ENCODE peak calls at places on chromosomes 1 and 21, in six cellular contexts. M is cardiac muscle cell, K is endothelial cell of umbilical vein, B is thoracic aorta, D is ovary, I is lower lobe of right lung. C is an unnamed sample.
A peak's percentile ranks its signal among the peaks of the same experiment; 100 is the strongest.

GRCh38 chr1:89295187-89295586 is 22.5 kb upstream of the GBP5 start:
- DNase-seq in I (no peak), D (no peak), K (no peak), B (no peak), M (no peak), C (no peak)

GRCh38 chr1:241612533-241613505 is 27.4 kb downstream of the CHML start:
- DNase-seq in D (no peak), B (no peak), I (no peak), M (peak; percentile 85), K (peak; percentile 73), C (no peak)

GRCh38 chr1:182588460-182589396 is at the start of gene RNASEL:
- DNase-seq in M (peak; percentile 82), D (peak; percentile 81), I (peak; percentile 85), B (no peak), K (peak; percentile 53), C (peak; percentile 68)

GRCh38 chr1:173202430-173203145 is 4.5 kb downstream of the TNFSF4 start:
- DNase-seq in I (no peak), D (no peak), B (no peak), K (peak; percentile 90), M (peak; percentile 90), C (no peak)

GRCh38 chr1:233613252-233614172 is at the start of gene KCNK1:
- DNase-seq in I (peak; percentile 87), K (peak; percentile 29), M (peak; percentile 94), B (peak; percentile 15), D (peak; percentile 84), C (peak; percentile 59)

GRCh38 chr1:228944991-228945390 is 209.7 kb downstream of the RHOU start:
- DNase-seq in D (no peak), M (peak; percentile 75), I (no peak), B (no peak), K (peak; percentile 12), C (no peak)

GRCh38 chr1:109927908-109928307 is 17.3 kb downstream of the CSF1 start:
- DNase-seq in K (peak; percentile 62), B (peak; percentile 47), M (peak; percentile 98), D (peak; percentile 88), I (no peak), C (peak; percentile 89)

GRCh38 chr1:63773815-63774616 is at the start of gene ROR1:
- DNase-seq in M (peak; percentile 87), D (peak; percentile 85), K (peak; percentile 86), B (peak; percentile 73), I (peak; percentile 89), C (peak; percentile 88)

GRCh38 chr1:20732071-20732587 is 374 bp downstream of the SH2D5 start:
- DNase-seq in D (peak; percentile 59), K (peak; percentile 46), B (no peak), I (no peak), M (peak; percentile 56), C (no peak)

GRCh38 chr1:37999434-38000232 is 5.7 kb downstream of the FHL3 start:
- DNase-seq in I (peak; percentile 60), K (peak; percentile 86), B (no peak), D (peak; percentile 66), M (peak; percentile 84), C (peak; percentile 57)

GRCh38 chr1:223106856-223107255 is 36.2 kb downstream of the TLR5 start:
- DNase-seq in K (peak; percentile 56), M (peak; percentile 71), B (no peak), D (no peak), I (no peak), C (peak; percentile 19)

GRCh38 chr1:46246548-46247432 is 773 bp upstream of the RAD54L start:
- DNase-seq in D (peak; percentile 70), B (peak; percentile 9), I (peak; percentile 76), M (peak; percentile 69), K (no peak), C (no peak)

GRCh38 chr1:44568128-44568900 is 106.0 kb downstream of the TMEM53 start:
- DNase-seq in D (no peak), I (no peak), K (no peak), M (no peak), B (no peak), C (no peak)

GRCh38 chr1:223748773-223749733 is 36.7 kb downstream of the CAPN2 start:
- DNase-seq in K (peak; percentile 62), B (no peak), D (peak; percentile 74), I (peak; percentile 83), M (peak; percentile 73), C (peak; percentile 75)

GRCh38 chr1:151982300-151983005 is 11.2 kb downstream of the S100A10 start:
- DNase-seq in B (no peak), K (no peak), D (no peak), M (no peak), I (no peak), C (no peak)

GRCh38 chr21:43027846-43028731 is 47.5 kb downstream of the CBS start:
- DNase-seq in B (no peak), M (no peak), K (no peak), D (no peak), I (no peak), C (no peak)

GRCh38 chr1:208029381-208030319 is 118.7 kb upstream of the CD34 start:
- DNase-seq in D (no peak), I (no peak), B (no peak), K (peak; percentile 86), M (peak; percentile 83), C (peak; percentile 44)

GRCh38 chr1:19333587-19334354 is 21.6 kb downstream of the SLC66A1 start:
- DNase-seq in K (no peak), B (no peak), I (no peak), M (no peak), D (no peak), C (no peak)

GRCh38 chr1:217590598-217590997 is 40.3 kb downstream of the GPATCH2 start:
- DNase-seq in I (no peak), B (no peak), D (no peak), K (no peak), M (no peak), C (no peak)

GRCh38 chr1:8516793-8517556 is 199.1 kb downstream of the SLC45A1 start:
- DNase-seq in M (no peak), D (no peak), I (no peak), B (no peak), K (no peak), C (no peak)

GRCh38 chr1:222582099-222582774 is 7.5 kb downstream of the TAF1A start:
- DNase-seq in B (no peak), I (no peak), D (no peak), K (peak; percentile 58), M (peak; percentile 4), C (no peak)

GRCh38 chr1:238772321-238772720 is 614.0 kb upstream of the CHRM3 start:
- DNase-seq in M (no peak), D (no peak), K (no peak), I (no peak), B (no peak), C (no peak)

GRCh38 chr1:54640361-54640760 is 1.2 kb upstream of the MROH7 start:
- DNase-seq in I (no peak), K (no peak), B (no peak), D (no peak), M (no peak), C (no peak)

GRCh38 chr1:239795289-239795688 is 296.4 kb upstream of the FMN2 start:
- DNase-seq in D (no peak), I (no peak), K (no peak), B (no peak), M (no peak), C (no peak)

DNA sequence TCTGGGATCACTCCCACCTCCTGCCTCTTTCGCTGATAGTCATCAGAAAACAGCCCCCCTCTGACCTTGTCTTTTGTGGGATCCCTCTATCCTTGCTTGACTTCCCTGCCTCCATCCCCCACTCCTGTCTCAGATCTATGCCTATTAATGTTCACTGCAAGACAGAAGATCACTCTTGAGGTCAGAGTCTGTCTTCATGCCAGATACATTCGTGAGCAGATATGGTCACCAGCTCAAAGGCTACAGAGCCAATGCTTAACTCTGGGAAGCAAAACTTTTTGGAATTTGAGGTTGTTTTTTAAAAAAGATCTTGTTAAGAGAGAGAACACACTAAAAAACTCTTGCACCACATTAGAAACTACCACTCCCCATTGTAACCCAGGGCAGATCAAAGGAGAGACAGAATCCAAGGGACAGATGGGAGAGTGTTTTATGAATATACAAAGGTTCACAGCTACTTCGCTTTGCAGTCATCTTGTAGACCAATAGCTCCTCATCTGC is 17.1 kb upstream of the A3GALT2 start:
- DNase-seq in I (no peak), M (peak; percentile 82), B (no peak), D (no peak), K (no peak), C (no peak)
- H3K4me1 ChIP-seq in I (peaks cover 97% of the 10 kb centered on the region), M (peaks cover 52% of the 10 kb centered on the region), B (peaks cover 96% of the 10 kb centered on the region), D (peaks cover 45% of the 10 kb centered on the region), K (peaks cover 64% of the 10 kb centered on the region), C (peaks cover 99% of the 10 kb centered on the region)

DNA sequence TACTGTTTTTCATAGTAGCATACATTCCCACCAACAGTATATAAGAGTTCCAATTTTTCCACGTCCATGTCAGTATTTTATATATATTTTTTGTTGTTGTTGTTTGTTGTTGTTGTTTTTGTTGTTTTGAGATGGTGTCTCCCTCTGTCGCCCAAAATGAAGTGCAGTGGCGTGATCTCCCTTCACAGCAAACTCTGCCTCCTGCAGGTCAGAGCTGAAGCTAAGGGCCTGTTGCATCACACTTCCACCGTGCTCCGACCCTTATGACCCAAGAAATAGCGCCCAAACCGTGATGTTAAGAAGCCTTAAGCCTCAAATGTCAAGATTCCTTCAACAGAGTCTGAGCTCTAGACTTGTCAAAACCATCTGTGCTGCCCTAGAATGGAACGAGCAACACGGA is 2032.3 kb downstream of the MRPL39 start:
- DNase-seq in D (no peak), K (no peak), I (no peak), B (no peak), M (no peak), C (no peak)
- TF ChIP-seq CTCF in D (no peak), K (no peak), I (no peak), B (no peak), M (no peak), C (no peak)

DNA sequence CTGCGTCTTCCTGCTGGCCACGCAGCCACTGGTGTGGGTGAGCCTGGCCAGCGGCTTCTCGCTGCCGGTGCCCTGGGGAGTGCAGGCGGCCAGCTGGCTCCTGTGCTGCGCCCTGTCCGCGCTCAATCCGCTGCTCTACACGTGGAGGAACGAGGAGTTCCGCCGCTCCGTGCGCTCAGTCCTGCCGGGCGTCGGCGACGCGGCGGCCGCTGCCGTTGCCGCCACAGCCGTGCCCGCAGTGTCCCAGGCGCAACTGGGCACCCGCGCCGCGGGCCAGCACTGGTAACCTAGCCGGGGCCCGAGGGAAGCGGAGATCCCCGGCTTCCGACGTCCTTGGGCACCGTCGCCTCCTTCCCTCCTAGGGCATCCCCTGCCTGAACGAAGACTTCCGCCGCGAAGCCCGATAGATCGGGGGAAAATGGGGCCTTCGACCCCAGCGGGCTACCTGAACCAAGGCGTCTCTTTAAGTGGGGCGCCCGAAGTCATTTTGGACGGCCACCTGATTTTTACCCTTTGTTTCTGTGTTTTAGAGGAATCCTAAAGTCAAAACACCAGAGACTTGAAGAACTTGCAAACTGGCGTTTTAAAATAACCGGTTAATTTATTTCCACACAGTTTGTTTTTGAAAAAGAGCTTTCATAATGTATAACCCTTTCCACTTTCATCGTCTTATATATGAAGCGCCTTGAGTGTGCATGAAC is 2.0 kb downstream of the GPR88 start:
- DNase-seq in B (no peak), M (peak; percentile 50), D (no peak), K (peak; percentile 39), I (peak; percentile 52), C (peak; percentile 37)
- H3K4me3 ChIP-seq in B (peak overlapping the region; percentile 72), M (peak overlapping the region; percentile 36), D (peak overlapping the region; percentile 21), K (peak overlapping the region; percentile 44), I (peak overlapping the region; percentile 55), C (peak overlapping the region; percentile 51)

GRCh38 chr1:162388615-162389014 is 7.1 kb downstream of the C1orf226 start:
- DNase-seq in K (no peak), D (no peak), B (no peak), I (no peak), M (peak; percentile 80), C (no peak)
- H3K4me1 ChIP-seq in K (no peaks in the 10 kb centered on the region), D (peaks cover 6% of the 10 kb centered on the region), B (no peaks in the 10 kb centered on the region), I (no peaks in the 10 kb centered on the region), M (no peaks in the 10 kb centered on the region), C (peaks cover 5% of the 10 kb centered on the region)